ENCODE peak calls at places on chromosome 11, in four cellular contexts. D is foreskin keratinocyte, X is neuronal stem cell, N is lower lobe of right lung. H is an unnamed sample.

GRCh38 chr11:47611240-47611863 is 17.1 kb upstream of the C1QTNF4 start:
- DNase-seq in N (no peak), X (no peak), D (no peak), H (no peak)

GRCh38 chr11:128400382-128401203 is 186.8 kb downstream of the ETS1 start:
- DNase-seq in N (no peak), D (no peak), X (no peak), H (no peak)

GRCh38 chr11:130904380-130904779 is 11.9 kb downstream of the SNX19 start:
- DNase-seq in N (no peak), X (no peak), D (no peak), H (no peak)

GRCh38 chr11:7671347-7671746 is 2.0 kb downstream of the CYB5R2 start:
- DNase-seq in N (no peak), X (no peak), D (peak), H (no peak)

GRCh38 chr11:72338741-72339140 is 94.8 kb upstream of the PHOX2A start:
- DNase-seq in N (no peak), D (no peak), X (no peak), H (no peak)

GRCh38 chr11:88275636-88276035 is 61.9 kb downstream of the CTSC start:
- DNase-seq in X (no peak), D (peak), N (no peak), H (no peak)

GRCh38 chr11:8689726-8690255 is 7.2 kb downstream of the RPL27A start:
- DNase-seq in D (no peak), X (no peak), N (no peak), H (no peak)

GRCh38 chr11:110085255-110085838 is 7.8 kb upstream of the ZC3H12C start:
- DNase-seq in N (no peak), X (no peak), D (peak), H (no peak)

GRCh38 chr11:2307733-2308331 is 6.0 kb downstream of the TSPAN32 start:
- DNase-seq in D (no peak), X (no peak), N (no peak), H (no peak)

GRCh38 chr11:128324051-128324481 is 263.3 kb downstream of the ETS1 start:
- DNase-seq in X (no peak), D (no peak), N (no peak), H (no peak)

GRCh38 chr11:111983187-111983986 is 41.8 kb upstream of the DLAT start:
- DNase-seq in X (peak), D (peak), N (peak), H (no peak)

GRCh38 chr11:65311197-65311631 is 3.5 kb upstream of the CDC42EP2 start:
- DNase-seq in X (no peak), D (no peak), N (peak), H (no peak)

GRCh38 chr11:62057069-62057468 is 66.7 kb upstream of the INCENP start:
- DNase-seq in D (no peak), N (no peak), X (no peak), H (no peak)

GRCh38 chr11:46920709-46921108 is 2.4 kb upstream of the LRP4 start:
- DNase-seq in X (no peak), D (peak), N (no peak), H (peak)

GRCh38 chr11:91158901-91159537 is 936.2 kb upstream of the CHORDC1 start:
- DNase-seq in N (no peak), X (no peak), D (peak), H (no peak)

GRCh38 chr11:3867209-3868071 is 12.0 kb downstream of the STIM1 start:
- DNase-seq in X (no peak), D (peak), N (no peak), H (no peak)

GRCh38 chr11:104534268-104534667 is 364.0 kb downstream of the CASP12 start:
- DNase-seq in X (no peak), D (peak), N (no peak), H (no peak)

GRCh38 chr11:9462172-9462799 is 1.5 kb downstream of the ZNF143 start:
- DNase-seq in X (no peak), D (peak), N (no peak), H (no peak)

GRCh38 chr11:128208329-128209220 is 378.8 kb downstream of the ETS1 start:
- DNase-seq in N (no peak), D (peak), X (no peak), H (peak)

GRCh38 chr11:19428206-19429001 is 187.7 kb upstream of the E2F8 start:
- DNase-seq in X (no peak), D (peak), N (no peak), H (peak)

GRCh38 chr11:11065396-11065795 is 207.5 kb upstream of the ZBED5 start:
- DNase-seq in X (no peak), N (no peak), D (no peak), H (no peak)

GRCh38 chr11:2804701-2805387 is 80.7 kb downstream of the CDKN1C start:
- DNase-seq in D (no peak), X (no peak), N (peak), H (no peak)

GRCh38 chr11:72263363-72263762 is 19.4 kb upstream of the PHOX2A start:
- DNase-seq in X (no peak), D (peak), N (no peak), H (peak)

GRCh38 chr11:78869293-78869692 is 294.6 kb upstream of the NARS2 start:
- DNase-seq in X (no peak), D (no peak), N (no peak), H (no peak)

GRCh38 chr11:8503872-8504491 is 90.0 kb downstream of the STK33 start:
- DNase-seq in X (no peak), N (no peak), D (peak), H (peak)

GRCh38 chr11:44334356-44335004 is 24.5 kb upstream of the ALX4 start:
- DNase-seq in N (no peak), X (no peak), D (no peak), H (no peak)

GRCh38 chr11:61334434-61335354 is 1.7 kb downstream of the TKFC start:
- DNase-seq in N (no peak), D (peak), X (no peak), H (no peak)

GRCh38 chr11:27255447-27255828 is 107.6 kb downstream of the CCDC34 start:
- DNase-seq in D (peak), X (no peak), N (no peak), H (no peak)

GRCh38 chr11:64186205-64187165 is 514 bp downstream of the STIP1 start:
- DNase-seq in D (peak), N (no peak), X (no peak), H (no peak)

GRCh38 chr11:64353761-64354506 is 5.0 kb upstream of the RPS6KA4 start:
- DNase-seq in N (no peak), D (no peak), X (no peak), H (no peak)

GRCh38 chr11:75474240-75474639 is 41.2 kb upstream of the KLHL35 start:
- DNase-seq in X (no peak), D (no peak), N (no peak), H (no peak)

GRCh38 chr11:3920148-3920852 is 64.8 kb downstream of the STIM1 start:
- DNase-seq in D (peak), N (peak), X (no peak), H (no peak)

GRCh38 chr11:45778341-45778740 is 26.6 kb upstream of the SLC35C1 start:
- DNase-seq in N (no peak), X (no peak), D (no peak), H (no peak)

GRCh38 chr11:27514076-27514475 is 7.5 kb upstream of the LIN7C start:
- DNase-seq in X (no peak), N (no peak), D (no peak), H (no peak)

GRCh38 chr11:108062336-108062735 is 53.6 kb downstream of the CUL5 start:
- DNase-seq in X (no peak), D (no peak), N (no peak), H (no peak)

GRCh38 chr11:86888978-86889341 is 66.2 kb downstream of the FZD4 start:
- DNase-seq in N (no peak), D (no peak), X (no peak), H (no peak)

GRCh38 chr11:11993814-11994213 is 14.6 kb downstream of the DKK3 start:
- DNase-seq in N (no peak), X (no peak), D (peak), H (peak)

GRCh38 chr11:33329705-33330329 is 72.6 kb downstream of the HIPK3 start:
- DNase-seq in N (no peak), X (no peak), D (peak), H (peak)

GRCh38 chr11:65014146-65014960 is at the start of gene ARL2:
- DNase-seq in X (no peak), D (no peak), N (no peak), H (no peak)

GRCh38 chr11:19980388-19980787 is 179.9 kb downstream of the DBX1 start:
- DNase-seq in X (no peak), N (no peak), D (no peak), H (no peak)

GRCh38 chr11:76854709-76855108 is 6.0 kb upstream of the ACER3 start:
- DNase-seq in D (no peak), X (no peak), N (no peak), H (no peak)

GRCh38 chr11:76857776-76858461 is 2.8 kb upstream of the ACER3 start:
- DNase-seq in N (no peak), X (no peak), D (no peak), H (no peak)

GRCh38 chr11:76859708-76860233 is 947 bp upstream of the ACER3 start:
- DNase-seq in X (no peak), N (no peak), D (no peak), H (no peak)

GRCh38 chr11:76856111-76856510 is 4.6 kb upstream of the ACER3 start:
- DNase-seq in N (no peak), X (no peak), D (no peak), H (no peak)

GRCh38 chr11:76856571-76856970 is 4.1 kb upstream of the ACER3 start:
- DNase-seq in X (no peak), D (no peak), N (no peak), H (no peak)
- H3K27ac ChIP-seq in X (no peak), D (no peak), N (no peak), H (no peak)

DNA sequence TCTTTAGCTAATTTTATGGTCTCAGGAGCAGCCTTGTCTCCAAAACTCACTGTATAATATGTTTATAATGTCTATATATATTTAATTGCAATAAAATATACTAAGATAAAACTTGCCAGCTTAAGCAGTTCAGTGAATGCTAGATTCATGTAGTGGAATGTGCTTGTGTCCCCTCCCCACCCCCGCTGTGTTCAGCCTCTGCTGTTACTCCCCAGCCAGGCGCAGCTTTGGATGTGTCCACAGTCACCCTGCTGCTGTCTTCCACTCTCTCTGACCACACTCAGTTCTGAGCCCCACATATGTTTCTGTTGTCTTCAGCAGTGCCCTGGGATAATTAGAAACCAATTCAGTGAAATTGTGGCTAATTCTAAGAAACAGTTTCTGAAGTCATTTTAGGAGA is 52.2 kb downstream of the PPFIA1 start:
- DNase-seq in D (no peak), N (no peak), X (no peak), H (no peak)
- H3K27ac ChIP-seq in D (no peak), N (no peak), X (no peak), H (no peak)

GRCh38 chr11:103091024-103091423 is 936 bp downstream of the DCUN1D5 start:
- DNase-seq in X (peak), N (no peak), D (peak), H (no peak)
- H3K27ac ChIP-seq in X (no peak), N (no peak), D (no peak), H (peak)

GRCh38 chr11:124944565-124944964 is 8.7 kb upstream of the HEPACAM start:
- DNase-seq in D (no peak), X (no peak), N (no peak), H (no peak)
- H3K27ac ChIP-seq in D (no peak), X (no peak), N (no peak), H (no peak)

GRCh38 chr11:116452447-116452846 is 320.3 kb downstream of the BUD13 start:
- DNase-seq in X (no peak), N (no peak), D (no peak), H (no peak)
- H3K27ac ChIP-seq in X (no peak), N (no peak), D (no peak), H (no peak)

DNA sequence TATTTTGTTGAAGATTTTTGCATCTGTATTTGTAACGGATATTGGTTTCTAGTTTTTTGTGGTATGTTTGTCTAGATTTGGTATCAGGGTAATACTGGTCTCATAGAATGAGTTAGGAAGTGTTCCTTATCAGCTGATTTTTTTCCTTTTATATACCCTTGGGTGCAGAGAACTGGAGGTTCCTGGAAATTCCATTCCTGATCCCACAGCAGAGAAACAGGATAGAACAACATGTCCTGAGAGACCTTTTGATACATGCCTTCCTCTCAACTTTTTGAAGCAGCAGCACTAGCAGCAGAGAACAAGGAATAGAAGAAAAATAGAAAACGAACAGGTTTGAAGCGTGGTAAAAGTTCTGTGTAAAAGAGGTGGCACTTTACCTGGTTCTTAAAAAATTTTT is 36.8 kb downstream of the BIRC2 start:
- DNase-seq in X (no peak), N (no peak), D (no peak), H (no peak)
- H3K27ac ChIP-seq in X (no peak), N (no peak), D (no peak), H (no peak)

GRCh38 chr11:107009190-107009589 is 9.1 kb downstream of the GUCY1A2 start:
- DNase-seq in X (no peak), D (no peak), N (no peak), H (no peak)
- H3K27ac ChIP-seq in X (no peak), D (no peak), N (no peak), H (no peak)

GRCh38 chr11:118908264-118908663 is 17.5 kb downstream of the BCL9L start:
- DNase-seq in N (peak), D (no peak), X (no peak), H (no peak)

GRCh38 chr11:118908931-118909618 is 16.7 kb downstream of the BCL9L start:
- DNase-seq in N (peak), D (no peak), X (no peak), H (no peak)

GRCh38 chr11:118907051-118907748 is 18.5 kb downstream of the BCL9L start:
- DNase-seq in D (peak), N (peak), X (no peak), H (no peak)

GRCh38 chr11:118909619-118910308 is 16.0 kb downstream of the BCL9L start:
- DNase-seq in D (peak), X (no peak), N (no peak), H (no peak)

GRCh38 chr11:118907749-118908106 is 18.0 kb downstream of the BCL9L start:
- DNase-seq in N (peak), D (no peak), X (no peak), H (no peak)
- H3K27ac ChIP-seq in N (no peak), D (no peak), X (no peak), H (peak)

GRCh38 chr11:132296946-132297610 is 926.7 kb downstream of the NTM start:
- DNase-seq in N (no peak), X (no peak), D (no peak), H (no peak)
- H3K27ac ChIP-seq in N (no peak), X (no peak), D (no peak), H (no peak)

GRCh38 chr11:35810045-35810444 is 133.8 kb upstream of the LDLRAD3 start:
- DNase-seq in X (no peak), N (no peak), D (no peak), H (no peak)
- H3K27ac ChIP-seq in X (no peak), N (no peak), D (no peak), H (no peak)

H was measured in epithelial cell of prostate.